ENCODE peak calls at places on chromosomes 13 and 19, in four cellular contexts. I, X, S and Q are unnamed samples.

GRCh38 chr13:24644051-24644450 is 36.2 kb upstream of the ATP12A start:
- DNase-seq in I (no peak), S (no peak), X (no peak), Q (no peak)

GRCh38 chr19:11421607-11422098 is 2.5 kb upstream of the RGL3 start:
- DNase-seq in I (peak), X (peak), S (peak), Q (no peak)

GRCh38 chr13:36352350-36352749 is 6.2 kb upstream of the SPART start:
- DNase-seq in X (no peak), S (no peak), I (no peak), Q (no peak)

GRCh38 chr13:96426160-96426559 is 336.3 kb downstream of the HS6ST3 start:
- DNase-seq in I (no peak), X (no peak), S (no peak), Q (no peak)

GRCh38 chr13:91017031-91017668 is 330.3 kb upstream of the MIR17HG start:
- DNase-seq in I (peak), X (no peak), S (peak), Q (peak)

GRCh38 chr19:22257381-22257780 is 28.9 kb upstream of the ZNF729 start:
- DNase-seq in X (no peak), S (no peak), I (no peak), Q (no peak)

GRCh38 chr19:58474291-58474996 is 1.7 kb upstream of the ZNF446 start:
- DNase-seq in X (no peak), I (no peak), S (no peak), Q (no peak)

GRCh38 chr19:23799321-23799720 is 40.6 kb upstream of the ZNF681 start:
- DNase-seq in X (peak), I (no peak), S (no peak), Q (no peak)